ENCODE peak calls at places on chromosomes 12 and 14, in seven cellular contexts. One of them, this sample, is unnamed.
A peak's percentile ranks its signal among the peaks of the same experiment; 100 is the strongest.

GRCh38 chr14:65332141-65332871 is 80.2 kb upstream of the FUT8 start:
- DNase-seq in tibial artery: no peak
- DNase-seq in kidney epithelial cell: no peak
- DNase-seq in right atrium auricular region: no peak
- DNase-seq in HCT116: no peak
- DNase-seq in AG10803: peak; percentile 15
- DNase-seq in H7: no peak
- DNase-seq in this sample: no peak

GRCh38 chr12:125683748-125684381 is 618.6 kb downstream of the AACS start:
- DNase-seq in tibial artery: no peak
- DNase-seq in kidney epithelial cell: no peak
- DNase-seq in HCT116: no peak
- DNase-seq in right atrium auricular region: no peak
- DNase-seq in H7: peak; percentile 91
- DNase-seq in AG10803: no peak
- DNase-seq in this sample: peak; percentile 12

GRCh38 chr12:121364657-121365265 is 12.6 kb upstream of the ANAPC5 start:
- DNase-seq in tibial artery: no peak
- DNase-seq in HCT116: no peak
- DNase-seq in kidney epithelial cell: no peak
- DNase-seq in AG10803: peak; percentile 23
- DNase-seq in H7: no peak
- DNase-seq in right atrium auricular region: no peak
- DNase-seq in this sample: no peak

GRCh38 chr12:23816394-23816851 is 133.0 kb downstream of the SOX5 start:
- DNase-seq in HCT116: no peak
- DNase-seq in tibial artery: peak; percentile 13
- DNase-seq in right atrium auricular region: no peak
- DNase-seq in H7: peak; percentile 4
- DNase-seq in kidney epithelial cell: no peak
- DNase-seq in AG10803: no peak
- DNase-seq in this sample: no peak

GRCh38 chr12:53061404-53062010 is 11.6 kb downstream of the TNS2 start:
- DNase-seq in HCT116: peak; percentile 63
- DNase-seq in tibial artery: peak; percentile 72
- DNase-seq in kidney epithelial cell: no peak
- DNase-seq in right atrium auricular region: no peak
- DNase-seq in H7: peak; percentile 88
- DNase-seq in AG10803: no peak
- DNase-seq in this sample: no peak

GRCh38 chr12:109761631-109761950 is 48.0 kb downstream of the FAM222A start:
- DNase-seq in kidney epithelial cell: no peak
- DNase-seq in right atrium auricular region: no peak
- DNase-seq in tibial artery: peak; percentile 59
- DNase-seq in AG10803: no peak
- DNase-seq in H7: no peak
- DNase-seq in HCT116: no peak
- DNase-seq in this sample: no peak

GRCh38 chr12:3757261-3757660 is 4.4 kb upstream of the CRACR2A start:
- DNase-seq in HCT116: no peak
- DNase-seq in tibial artery: no peak
- DNase-seq in right atrium auricular region: no peak
- DNase-seq in AG10803: no peak
- DNase-seq in H7: no peak
- DNase-seq in kidney epithelial cell: no peak
- DNase-seq in this sample: no peak

GRCh38 chr14:89486961-89487360 is 69.9 kb upstream of the FOXN3 start:
- DNase-seq in kidney epithelial cell: no peak
- DNase-seq in tibial artery: peak; percentile 57
- DNase-seq in right atrium auricular region: no peak
- DNase-seq in H7: no peak
- DNase-seq in HCT116: no peak
- DNase-seq in AG10803: peak; percentile 6
- DNase-seq in this sample: no peak

GRCh38 chr14:33611405-33612183 is 339.3 kb downstream of the EGLN3 start:
- DNase-seq in HCT116: no peak
- DNase-seq in H7: no peak
- DNase-seq in kidney epithelial cell: no peak
- DNase-seq in right atrium auricular region: no peak
- DNase-seq in AG10803: peak; percentile 24
- DNase-seq in tibial artery: no peak
- DNase-seq in this sample: no peak

DNA sequence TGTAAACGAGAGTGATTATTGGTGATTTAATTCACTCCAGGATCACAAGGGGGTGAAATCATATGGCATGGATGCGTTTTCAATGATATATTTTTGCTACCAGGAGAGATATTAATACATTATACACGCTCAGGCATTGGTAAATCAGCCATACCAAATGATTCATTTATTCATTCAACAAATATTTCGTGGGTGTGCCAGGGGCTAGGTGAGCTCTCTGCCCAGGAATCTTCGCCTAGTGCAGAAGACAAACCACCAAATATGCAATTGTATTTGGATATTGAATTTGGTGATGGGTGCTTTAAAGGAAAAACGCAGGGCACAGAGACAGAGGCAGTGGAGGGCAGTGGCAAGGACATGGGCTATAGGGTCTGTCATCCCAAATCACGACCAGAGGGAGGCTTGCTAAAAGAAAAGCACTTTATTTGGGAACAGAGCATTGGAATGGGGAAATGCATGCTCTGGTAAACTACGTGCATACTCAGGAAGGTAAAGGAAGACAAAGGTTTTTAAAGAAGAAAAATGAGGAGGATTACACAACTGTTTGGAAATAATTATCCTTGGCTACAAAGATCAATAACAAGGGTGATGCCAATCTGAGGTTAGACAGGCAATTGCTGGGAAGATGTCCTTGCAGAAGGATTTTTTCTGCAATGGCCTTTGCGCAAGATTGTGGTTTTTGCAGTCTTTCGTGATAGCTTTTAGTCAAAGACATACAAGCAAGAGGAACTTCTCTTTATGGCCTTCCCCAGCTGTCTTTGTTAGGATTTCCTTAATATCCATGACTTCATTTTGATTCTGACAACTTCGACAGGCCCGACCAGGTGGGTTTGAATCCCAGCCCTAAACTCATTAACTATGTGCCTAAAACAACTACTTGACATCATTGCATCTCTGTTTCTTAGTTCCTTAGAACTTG is 13.6 kb upstream of the VRK1 start:
- DNase-seq in kidney epithelial cell: no peak
- DNase-seq in AG10803: peak; percentile 52
- DNase-seq in H7: no peak
- DNase-seq in HCT116: no peak
- DNase-seq in right atrium auricular region: no peak
- DNase-seq in tibial artery: no peak
- DNase-seq in this sample: no peak
- H3K4me3 ChIP-seq in kidney epithelial cell: no peak overlapping the region
- H3K4me3 ChIP-seq in AG10803: no peak overlapping the region
- H3K4me3 ChIP-seq in H7: no peak overlapping the region
- H3K4me3 ChIP-seq in HCT116: no peak overlapping the region
- H3K4me3 ChIP-seq in right atrium auricular region: no peak overlapping the region
- H3K4me3 ChIP-seq in tibial artery: no peak overlapping the region
- H3K4me3 ChIP-seq in this sample: no peak overlapping the region

GRCh38 chr12:133057446-133057845 is 20.1 kb downstream of the ZNF84 start:
- DNase-seq in HCT116: no peak
- DNase-seq in AG10803: no peak
- DNase-seq in H7: no peak
- DNase-seq in tibial artery: no peak
- DNase-seq in right atrium auricular region: no peak
- DNase-seq in kidney epithelial cell: no peak
- DNase-seq in this sample: no peak

GRCh38 chr12:133063556-133063955 is 17.2 kb upstream of the ZNF140 start:
- DNase-seq in AG10803: no peak
- DNase-seq in kidney epithelial cell: no peak
- DNase-seq in HCT116: no peak
- DNase-seq in H7: no peak
- DNase-seq in tibial artery: no peak
- DNase-seq in right atrium auricular region: no peak
- DNase-seq in this sample: no peak

GRCh38 chr12:133061954-133062353 is 18.8 kb upstream of the ZNF140 start:
- DNase-seq in tibial artery: no peak
- DNase-seq in kidney epithelial cell: no peak
- DNase-seq in AG10803: no peak
- DNase-seq in HCT116: no peak
- DNase-seq in H7: no peak
- DNase-seq in right atrium auricular region: no peak
- DNase-seq in this sample: no peak

DNA sequence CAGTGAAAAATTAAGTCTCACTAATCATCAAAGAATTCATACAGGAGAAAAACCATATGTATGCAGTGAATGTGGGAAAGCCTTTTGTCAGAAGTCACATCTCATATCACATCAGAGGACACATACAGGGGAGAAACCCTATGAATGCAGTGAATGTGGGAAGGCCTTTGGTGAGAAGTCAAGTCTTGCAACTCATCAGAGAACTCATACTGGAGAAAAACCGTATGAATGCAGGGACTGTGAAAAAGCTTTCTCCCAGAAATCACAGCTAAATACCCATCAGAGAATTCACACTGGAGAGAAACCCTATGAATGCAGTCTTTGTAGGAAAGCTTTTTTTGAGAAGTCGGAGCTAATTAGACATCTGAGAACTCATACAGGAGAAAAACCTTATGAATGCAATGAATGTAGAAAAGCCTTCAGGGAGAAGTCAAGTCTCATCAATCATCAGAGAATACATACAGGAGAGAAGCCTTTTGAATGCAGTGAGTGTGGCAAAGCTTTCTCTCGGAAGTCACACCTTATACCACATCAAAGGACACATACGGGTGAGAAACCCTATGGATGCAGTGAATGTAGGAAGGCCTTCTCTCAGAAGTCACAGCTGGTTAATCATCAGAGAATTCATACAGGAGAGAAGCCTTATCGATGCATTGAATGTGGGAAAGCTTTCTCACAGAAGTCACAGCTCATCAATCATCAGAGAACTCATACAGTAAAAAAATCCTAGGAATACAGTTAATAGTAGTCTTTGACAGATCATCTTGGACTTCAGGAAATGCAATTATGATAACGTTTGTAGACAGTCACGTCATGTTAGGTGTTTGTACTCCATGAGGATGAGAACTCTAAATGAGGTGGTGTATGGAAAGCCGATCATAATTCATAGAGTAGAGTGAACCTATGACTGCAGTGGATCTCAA is 21.2 kb downstream of the ZNF84 start:
- DNase-seq in HCT116: no peak
- DNase-seq in kidney epithelial cell: no peak
- DNase-seq in H7: no peak
- DNase-seq in AG10803: no peak
- DNase-seq in tibial artery: no peak
- DNase-seq in right atrium auricular region: no peak
- DNase-seq in this sample: no peak
- H3K4me3 ChIP-seq in HCT116: no peak overlapping the region
- H3K4me3 ChIP-seq in kidney epithelial cell: no peak overlapping the region
- H3K4me3 ChIP-seq in H7: no peak overlapping the region
- H3K4me3 ChIP-seq in AG10803: no peak overlapping the region
- H3K4me3 ChIP-seq in tibial artery: no peak overlapping the region
- H3K4me3 ChIP-seq in right atrium auricular region: no peak overlapping the region
- H3K4me3 ChIP-seq in this sample: no peak overlapping the region

GRCh38 chr12:58528266-58528665 is 392.0 kb downstream of the LRIG3 start:
- DNase-seq in HCT116: no peak
- DNase-seq in AG10803: peak; percentile 67
- DNase-seq in H7: no peak
- DNase-seq in kidney epithelial cell: no peak
- DNase-seq in right atrium auricular region: no peak
- DNase-seq in tibial artery: no peak
- DNase-seq in this sample: no peak

GRCh38 chr12:58530421-58531067 is 389.8 kb downstream of the LRIG3 start:
- DNase-seq in right atrium auricular region: no peak
- DNase-seq in HCT116: no peak
- DNase-seq in kidney epithelial cell: no peak
- DNase-seq in AG10803: peak; percentile 86
- DNase-seq in tibial artery: no peak
- DNase-seq in H7: no peak
- DNase-seq in this sample: no peak

GRCh38 chr12:58532855-58533608 is 387.3 kb downstream of the LRIG3 start:
- DNase-seq in AG10803: no peak
- DNase-seq in H7: no peak
- DNase-seq in HCT116: no peak
- DNase-seq in tibial artery: no peak
- DNase-seq in right atrium auricular region: no peak
- DNase-seq in kidney epithelial cell: no peak
- DNase-seq in this sample: no peak

GRCh38 chr12:58529897-58530296 is 390.4 kb downstream of the LRIG3 start:
- DNase-seq in kidney epithelial cell: peak; percentile 74
- DNase-seq in tibial artery: no peak
- DNase-seq in right atrium auricular region: no peak
- DNase-seq in H7: no peak
- DNase-seq in AG10803: peak; percentile 97
- DNase-seq in HCT116: no peak
- DNase-seq in this sample: no peak

GRCh38 chr12:58529114-58529665 is 391.1 kb downstream of the LRIG3 start:
- DNase-seq in H7: no peak
- DNase-seq in HCT116: no peak
- DNase-seq in AG10803: peak; percentile 74
- DNase-seq in right atrium auricular region: no peak
- DNase-seq in kidney epithelial cell: no peak
- DNase-seq in tibial artery: no peak
- DNase-seq in this sample: no peak
- H3K4me3 ChIP-seq in H7: no peak overlapping the region
- H3K4me3 ChIP-seq in HCT116: no peak overlapping the region
- H3K4me3 ChIP-seq in AG10803: no peak overlapping the region
- H3K4me3 ChIP-seq in right atrium auricular region: no peak overlapping the region
- H3K4me3 ChIP-seq in kidney epithelial cell: no peak overlapping the region
- H3K4me3 ChIP-seq in tibial artery: no peak overlapping the region
- H3K4me3 ChIP-seq in this sample: no peak overlapping the region

GRCh38 chr14:93902619-93903307 is 24.4 kb upstream of the FAM181A start:
- DNase-seq in HCT116: no peak
- DNase-seq in AG10803: no peak
- DNase-seq in kidney epithelial cell: no peak
- DNase-seq in right atrium auricular region: no peak
- DNase-seq in tibial artery: peak; percentile 48
- DNase-seq in H7: no peak
- DNase-seq in this sample: no peak

GRCh38 chr14:93903342-93904184 is 23.6 kb upstream of the FAM181A start:
- DNase-seq in kidney epithelial cell: no peak
- DNase-seq in right atrium auricular region: no peak
- DNase-seq in tibial artery: peak; percentile 51
- DNase-seq in H7: peak; percentile 80
- DNase-seq in HCT116: peak; percentile 15
- DNase-seq in AG10803: no peak
- DNase-seq in this sample: no peak

GRCh38 chr14:93901813-93902212 is 25.3 kb upstream of the FAM181A start:
- DNase-seq in H7: no peak
- DNase-seq in right atrium auricular region: no peak
- DNase-seq in AG10803: no peak
- DNase-seq in tibial artery: peak; percentile 6
- DNase-seq in HCT116: no peak
- DNase-seq in kidney epithelial cell: no peak
- DNase-seq in this sample: no peak

GRCh38 chr14:93906341-93907329 is 20.5 kb upstream of the FAM181A start:
- DNase-seq in kidney epithelial cell: no peak
- DNase-seq in HCT116: peak; percentile 63
- DNase-seq in tibial artery: peak; percentile 74
- DNase-seq in H7: peak; percentile 89
- DNase-seq in right atrium auricular region: no peak
- DNase-seq in AG10803: peak; percentile 30
- DNase-seq in this sample: peak; percentile 36

DNA sequence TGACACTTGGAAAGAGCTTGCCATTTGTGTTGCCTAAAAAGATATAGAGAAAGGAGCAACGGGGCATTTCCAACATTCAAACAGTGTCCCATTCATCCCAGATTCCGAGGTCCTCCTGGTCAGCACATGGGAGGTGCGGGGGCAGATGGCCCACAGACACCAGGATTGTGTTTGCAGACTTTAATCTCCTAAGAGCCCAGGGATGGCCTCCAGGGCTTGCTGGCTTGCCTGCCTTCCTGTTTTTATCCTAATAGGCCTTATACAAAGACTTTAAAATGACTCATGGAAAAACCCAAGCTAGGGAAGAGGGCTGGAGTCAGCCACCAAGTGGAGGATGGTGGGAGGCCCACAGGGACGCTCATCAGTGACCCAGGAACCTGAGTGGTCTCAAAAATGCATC is 21.5 kb upstream of the FAM181A start:
- DNase-seq in AG10803: no peak
- DNase-seq in right atrium auricular region: no peak
- DNase-seq in kidney epithelial cell: no peak
- DNase-seq in HCT116: no peak
- DNase-seq in tibial artery: peak; percentile 33
- DNase-seq in H7: no peak
- DNase-seq in this sample: no peak
- H3K4me3 ChIP-seq in AG10803: no peak overlapping the region
- H3K4me3 ChIP-seq in right atrium auricular region: no peak overlapping the region
- H3K4me3 ChIP-seq in kidney epithelial cell: no peak overlapping the region
- H3K4me3 ChIP-seq in HCT116: no peak overlapping the region
- H3K4me3 ChIP-seq in tibial artery: no peak overlapping the region
- H3K4me3 ChIP-seq in H7: no peak overlapping the region
- H3K4me3 ChIP-seq in this sample: no peak overlapping the region